ENCODE peak calls at places on chromosome 9, in four cellular contexts. Y is ovary, E is Karpas-422, W is H9. X is an unnamed sample.

GRCh38 chr9:138037140-138037539 is 159.6 kb downstream of the CACNA1B start:
- DNase-seq in W (no peak), Y (no peak), E (no peak), X (no peak)

GRCh38 chr9:1443450-1443849 is 393.3 kb downstream of the DMRT2 start:
- DNase-seq in W (no peak), E (peak; percentile 51), Y (no peak), X (no peak)

GRCh38 chr9:120396926-120397325 is 183.0 kb downstream of the CDK5RAP2 start:
- DNase-seq in E (no peak), W (no peak), Y (no peak), X (no peak)

GRCh38 chr9:129253820-129254381 is 75.8 kb upstream of the IER5L start:
- DNase-seq in E (no peak), Y (peak; percentile 93), W (no peak), X (no peak)

GRCh38 chr9:136726631-136727191 is 14.3 kb downstream of the DIPK1B start:
- DNase-seq in W (no peak), E (peak; percentile 66), Y (no peak), X (no peak)

GRCh38 chr9:121299467-121300282 is 31.7 kb downstream of the GSN start:
- DNase-seq in W (no peak), E (no peak), Y (peak; percentile 64), X (no peak)

GRCh38 chr9:32423371-32423770 is 38.9 kb downstream of the ACO1 start:
- DNase-seq in Y (no peak), W (no peak), E (no peak), X (no peak)

GRCh38 chr9:134299883-134300282 is 26.4 kb upstream of the RXRA start:
- DNase-seq in Y (peak; percentile 12), E (no peak), W (no peak), X (no peak)

GRCh38 chr9:78236511-78236950 is 656 bp downstream of the CEP78 start:
- DNase-seq in E (peak; percentile 72), W (no peak), Y (no peak), X (no peak)

GRCh38 chr9:13351768-13352386 is 72.4 kb upstream of the MPDZ start:
- DNase-seq in W (no peak), Y (no peak), E (peak; percentile 70), X (no peak)

GRCh38 chr9:137160716-137161557 is 8.9 kb downstream of the LRRC26 start:
- DNase-seq in W (peak; percentile 84), E (no peak), Y (no peak), X (no peak)

GRCh38 chr9:22813520-22813919 is 366.9 kb downstream of the DMRTA1 start:
- DNase-seq in E (peak; percentile 54), W (no peak), Y (no peak), X (no peak)

GRCh38 chr9:125438506-125439433 is 177.1 kb downstream of the GAPVD1 start:
- DNase-seq in Y (no peak), E (no peak), W (peak; percentile 18), X (no peak)

GRCh38 chr9:113690055-113690740 is 185.9 kb upstream of the ZNF618 start:
- DNase-seq in E (peak; percentile 43), Y (no peak), W (peak; percentile 44), X (no peak)

GRCh38 chr9:126159661-126160060 is 167.0 kb upstream of the MVB12B start:
- DNase-seq in Y (no peak), W (no peak), E (no peak), X (no peak)

GRCh38 chr9:37994639-37995347 is 74.2 kb downstream of the SHB start:
- DNase-seq in W (no peak), E (peak; percentile 68), Y (no peak), X (no peak)

GRCh38 chr9:135717410-135717809 is 15.4 kb downstream of the KCNT1 start:
- DNase-seq in Y (no peak), W (no peak), E (no peak), X (no peak)

GRCh38 chr9:135715056-135715595 is 13.1 kb downstream of the KCNT1 start:
- DNase-seq in E (no peak), W (no peak), Y (no peak), X (no peak)

GRCh38 chr9:135714242-135715055 is 12.5 kb downstream of the KCNT1 start:
- DNase-seq in W (peak; percentile 74), Y (peak; percentile 43), E (no peak), X (no peak)

GRCh38 chr9:135718616-135719015 is 16.6 kb downstream of the KCNT1 start:
- DNase-seq in E (no peak), W (no peak), Y (peak; percentile 52), X (no peak)

DNA sequence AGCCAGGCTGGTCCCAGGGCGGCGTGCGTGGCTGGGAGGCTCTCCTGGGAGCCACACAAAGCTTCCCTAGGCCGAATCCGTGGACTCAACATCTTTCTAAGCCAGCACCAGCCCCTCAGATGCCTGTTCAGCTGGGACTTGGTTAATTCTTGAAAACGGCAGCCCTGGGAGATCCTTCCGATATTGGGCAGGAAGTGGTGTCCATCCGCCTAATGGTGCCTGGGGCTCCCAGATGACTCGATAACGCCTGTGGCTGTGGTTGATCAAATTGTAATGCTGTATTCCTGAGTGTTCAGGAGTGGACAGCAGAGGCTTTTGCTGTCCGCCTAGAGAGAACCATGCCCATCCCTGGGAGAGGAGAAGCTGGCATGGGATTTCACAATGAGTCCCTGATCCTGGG is 14.1 kb downstream of the KCNT1 start:
- DNase-seq in Y (no peak), W (no peak), E (no peak), X (no peak)
- H3K4me1 ChIP-seq in Y (peaks cover 23% of the 10 kb centered on the region), W (no peaks in the 10 kb centered on the region), E (peaks cover 3% of the 10 kb centered on the region), X (no peaks in the 10 kb centered on the region)

GRCh38 chr9:130872511-130872910 is 24.1 kb downstream of the QRFP start:
- DNase-seq in W (no peak), E (no peak), Y (no peak), X (no peak)
- H3K4me1 ChIP-seq in W (no peaks in the 10 kb centered on the region), E (no peaks in the 10 kb centered on the region), Y (peaks cover 10% of the 10 kb centered on the region), X (no peaks in the 10 kb centered on the region)

GRCh38 chr9:132239999-132240859 is 78.4 kb downstream of the NTNG2 start:
- DNase-seq in Y (peak; percentile 58), E (no peak), W (peak; percentile 62), X (no peak)
- H3K4me1 ChIP-seq in Y (peaks cover 2% of the 10 kb centered on the region), E (peaks cover 11% of the 10 kb centered on the region), W (no peaks in the 10 kb centered on the region), X (peaks cover 10% of the 10 kb centered on the region)

GRCh38 chr9:128091144-128091543 is 23.1 kb downstream of the SLC25A25 start:
- DNase-seq in E (no peak), Y (peak; percentile 82), W (peak; percentile 91), X (no peak)
- H3K4me1 ChIP-seq in E (peaks cover 40% of the 10 kb centered on the region), Y (peaks cover 32% of the 10 kb centered on the region), W (no peaks in the 10 kb centered on the region), X (peaks cover 38% of the 10 kb centered on the region)

DNA sequence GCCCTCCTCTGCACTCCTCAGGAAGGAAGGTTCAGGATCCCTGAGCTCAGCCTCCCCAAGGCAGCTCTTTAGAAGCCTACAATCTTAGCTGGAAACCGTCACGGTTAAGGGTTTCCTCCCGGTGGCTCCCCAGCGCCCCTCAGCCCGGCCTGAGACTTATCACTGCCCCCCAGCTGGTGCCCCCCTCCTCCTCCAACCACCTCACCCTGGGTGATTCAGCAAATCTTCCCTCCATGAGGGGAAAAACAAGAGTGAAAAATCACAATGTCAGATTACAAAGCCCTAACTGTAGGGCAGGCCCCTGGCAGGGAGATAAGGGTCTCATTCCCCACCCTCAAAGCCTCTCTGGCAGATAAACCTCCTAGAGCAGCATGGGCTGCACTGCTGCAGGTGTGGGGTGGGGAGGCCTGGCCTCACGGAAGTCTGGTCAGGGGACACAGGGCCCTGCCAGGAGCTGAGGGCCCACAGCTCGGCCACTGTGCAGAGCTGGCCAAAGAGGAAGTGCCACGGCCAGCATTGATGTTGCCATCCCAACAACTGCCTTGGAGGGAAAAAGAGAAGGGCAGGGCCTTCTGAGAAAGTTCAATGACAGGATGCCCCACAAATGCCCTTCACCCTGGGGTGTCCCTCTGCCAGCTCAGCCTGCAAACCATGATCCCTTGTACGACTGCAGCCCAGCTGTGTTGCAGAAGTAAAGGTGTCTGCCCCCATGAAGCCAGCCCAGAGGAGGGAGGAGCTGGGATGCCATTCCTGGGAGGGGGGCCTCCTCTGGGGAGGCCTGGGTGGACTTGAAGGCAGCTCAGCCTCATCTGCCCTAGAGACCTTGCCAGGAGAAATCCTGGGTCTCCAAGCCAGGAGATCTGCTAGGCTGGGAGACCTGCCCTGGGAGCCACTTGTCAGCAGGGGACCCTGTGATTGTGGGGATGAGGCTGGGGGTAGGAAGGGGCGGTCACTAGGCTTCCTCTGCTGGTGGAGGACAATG is 25.9 kb downstream of the GFI1B start:
- DNase-seq in W (no peak), Y (no peak), E (peak; percentile 69), X (no peak)
- H3K4me1 ChIP-seq in W (peaks cover 3% of the 10 kb centered on the region), Y (no peaks in the 10 kb centered on the region), E (peaks cover 60% of the 10 kb centered on the region), X (no peaks in the 10 kb centered on the region)